ENCODE peak calls at places on chromosomes 13 and 19, in five cellular contexts. S is GDM1; N is amniotic stem cell; O is AG04449; F is naive thymus-derived CD8-positive, alpha-beta T cell. B is an unnamed sample.

GRCh38 chr13:42152495-42152894 is 104.0 kb downstream of the DGKH start:
- DNase-seq in N (no peak), S (no peak), F (no peak), O (no peak), B (no peak)

GRCh38 chr19:18292460-18292809 is 11.0 kb upstream of the JUND start:
- DNase-seq in F (no peak), N (no peak), O (no peak), S (no peak), B (no peak)

GRCh38 chr19:3482507-3483225 is 575 bp downstream of the SMIM44 start:
- DNase-seq in O (no peak), N (no peak), S (no peak), F (no peak), B (no peak)

GRCh38 chr19:53102186-53102585 is 1.0 kb downstream of the ZNF160 start:
- DNase-seq in N (no peak), O (no peak), F (no peak), S (no peak), B (no peak)

GRCh38 chr19:34962945-34963530 is 991 bp downstream of the ZNF792 start:
- DNase-seq in O (no peak), F (no peak), N (no peak), S (no peak), B (no peak)

GRCh38 chr13:77509221-77509620 is 26.3 kb upstream of the SCEL start:
- DNase-seq in S (no peak), O (no peak), F (no peak), N (no peak), B (no peak)

GRCh38 chr19:49475995-49476880 is 2.2 kb downstream of the FLT3LG start:
- DNase-seq in S (peak), F (peak), N (no peak), O (no peak), B (no peak)

GRCh38 chr13:73870970-73871935 is 263.0 kb downstream of the KLF12 start:
- DNase-seq in S (no peak), O (peak), N (peak), F (no peak), B (peak)

GRCh38 chr13:94590744-94591143 is 5.2 kb downstream of the TGDS start:
- DNase-seq in F (no peak), N (no peak), O (no peak), S (no peak), B (no peak)

GRCh38 chr19:51737924-51738323 is 13.8 kb downstream of the FPR1 start:
- DNase-seq in N (no peak), S (no peak), F (no peak), O (no peak), B (no peak)

GRCh38 chr13:85501616-85502015 is 297.6 kb downstream of the SLITRK6 start:
- DNase-seq in S (no peak), F (no peak), N (no peak), O (no peak), B (no peak)

GRCh38 chr13:49669735-49670309 is 21.5 kb downstream of the EBPL start:
- DNase-seq in S (peak), F (no peak), N (peak), O (no peak), B (no peak)

GRCh38 chr13:99408703-99409000 is 92.6 kb upstream of the TM9SF2 start:
- DNase-seq in O (no peak), S (no peak), N (no peak), F (no peak), B (no peak)

GRCh38 chr13:70666883-70667282 is 558.6 kb upstream of the KLHL1 start:
- DNase-seq in S (no peak), F (no peak), O (no peak), N (no peak), B (no peak)

GRCh38 chr19:19416280-19416679 is 10.8 kb downstream of the GATAD2A start:
- DNase-seq in O (no peak), N (no peak), S (no peak), F (no peak), B (no peak)

GRCh38 chr19:39951686-39952085 is 17.3 kb upstream of the FCGBP start:
- DNase-seq in O (no peak), F (no peak), N (no peak), S (no peak), B (no peak)

GRCh38 chr19:38033658-38034150 is 126.7 kb downstream of the SIPA1L3 start:
- DNase-seq in N (no peak), S (no peak), F (no peak), O (no peak), B (no peak)

GRCh38 chr19:11169896-11170678 is 14.5 kb upstream of the SPC24 start:
- DNase-seq in S (no peak), O (no peak), F (no peak), N (no peak), B (no peak)

GRCh38 chr13:78862460-78862859 is 203.5 kb upstream of the OBI1 start:
- DNase-seq in S (no peak), F (no peak), O (no peak), N (no peak), B (no peak)

GRCh38 chr19:34411216-34411615 is 7.0 kb downstream of the PDCD2L start:
- DNase-seq in S (no peak), O (no peak), N (no peak), F (no peak), B (no peak)

GRCh38 chr13:77565635-77566034 is 30.1 kb downstream of the SCEL start:
- DNase-seq in O (no peak), F (no peak), N (no peak), S (no peak), B (no peak)

GRCh38 chr13:30739646-30740642 is 4.6 kb downstream of the ALOX5AP start:
- DNase-seq in S (no peak), O (no peak), N (peak), F (no peak), B (peak)

GRCh38 chr19:30924670-30925069 is 424.6 kb downstream of the TSHZ3 start:
- DNase-seq in F (no peak), O (no peak), S (no peak), N (no peak), B (no peak)

GRCh38 chr13:80116107-80116506 is 224.8 kb downstream of the SPRY2 start:
- DNase-seq in O (peak), F (no peak), N (peak), S (no peak), B (peak)

GRCh38 chr19:42468273-42468796 is 25.6 kb upstream of the CXCL17 start:
- DNase-seq in N (peak), F (no peak), S (no peak), O (peak), B (peak)

GRCh38 chr19:49560358-49560900 is 19.9 kb downstream of the NOSIP start:
- DNase-seq in O (no peak), F (peak), S (no peak), N (no peak), B (no peak)

GRCh38 chr13:74036373-74036772 is 97.8 kb downstream of the KLF12 start:
- DNase-seq in F (no peak), N (no peak), S (no peak), O (no peak), B (no peak)

GRCh38 chr13:110239280-110240120 is 67.5 kb downstream of the COL4A1 start:
- DNase-seq in N (no peak), F (no peak), S (no peak), O (no peak), B (no peak)

GRCh38 chr13:77918391-77919261 is at the start of gene EDNRB:
- DNase-seq in F (no peak), S (no peak), N (no peak), O (no peak), B (no peak)

GRCh38 chr13:33401238-33401637 is 115.7 kb upstream of the STARD13 start:
- DNase-seq in N (no peak), F (no peak), S (no peak), O (no peak), B (no peak)

GRCh38 chr13:87884874-87885273 is 213.7 kb downstream of the SLITRK5 start:
- DNase-seq in N (no peak), O (no peak), F (no peak), S (no peak), B (peak)

GRCh38 chr19:44745887-44746600 is 2.5 kb upstream of the BCL3 start:
- DNase-seq in O (no peak), S (no peak), F (no peak), N (no peak), B (no peak)

GRCh38 chr13:33057019-33057785 is 41.0 kb downstream of the KL start:
- DNase-seq in S (peak), F (no peak), O (no peak), N (no peak), B (no peak)

GRCh38 chr19:41528106-41528505 is 47.9 kb upstream of the CEACAM21 start:
- DNase-seq in F (no peak), N (no peak), S (peak), O (no peak), B (no peak)

GRCh38 chr19:7789447-7789846 is 26.4 kb downstream of the CLEC4M start:
- DNase-seq in S (no peak), F (peak), O (no peak), N (no peak), B (no peak)

GRCh38 chr13:94435604-94436226 is 43.8 kb downstream of the DCT start:
- DNase-seq in O (no peak), N (no peak), S (no peak), F (no peak), B (no peak)

GRCh38 chr19:5870986-5871394 is 650 bp upstream of the FUT5 start:
- DNase-seq in O (no peak), N (no peak), F (no peak), S (no peak), B (no peak)

B was measured in non-pigmented ciliary epithelial cell.